ENCODE peak calls at places on chromosomes 1 and 21, in nine cellular contexts. Y is stimulated activated naive CD4-positive, alpha-beta T cell; I is AML-193; H is T-helper 17 cell; K is nucleus accumbens; X is astrocyte of the hippocampus; J is iPS DF 19.7; S is HT1080; B is cardiac fibroblast. Q is an unnamed sample.

GRCh38 chr1:7771673-7772299 is 690 bp downstream of the VAMP3 start:
- DNase-seq in Y (no peak), I (no peak), H (no peak), K (no peak), X (no peak), J (no peak), S (no peak), B (peak; percentile 2), Q (no peak)

GRCh38 chr1:116020668-116021272 is 44.5 kb downstream of the SLC22A15 start:
- DNase-seq in Y (peak; percentile 5), I (peak; percentile 37), H (no peak), K (peak; percentile 29), X (peak; percentile 57), J (peak; percentile 48), S (peak; percentile 56), B (peak; percentile 78), Q (no peak)

GRCh38 chr1:156438278-156438987 is 62.1 kb downstream of the MEF2D start:
- DNase-seq in Y (no peak), I (no peak), H (no peak), K (no peak), X (no peak), J (no peak), S (peak; percentile 11), B (no peak), Q (no peak)

GRCh38 chr1:2526824-2527552 is 592 bp upstream of the PANK4 start:
- DNase-seq in Y (no peak), I (no peak), H (peak; percentile 43), K (peak; percentile 76), X (peak; percentile 56), J (no peak), S (peak; percentile 60), B (peak; percentile 16), Q (peak; percentile 91)

GRCh38 chr1:29664711-29665110 is 428.4 kb downstream of the PTPRU start:
- DNase-seq in Y (no peak), I (no peak), H (no peak), K (no peak), X (no peak), J (no peak), S (no peak), B (no peak), Q (no peak)

GRCh38 chr21:20789696-20790095 is 208.5 kb upstream of the NCAM2 start:
- DNase-seq in Y (no peak), I (peak; percentile 48), H (no peak), K (no peak), X (no peak), J (no peak), S (no peak), B (peak; percentile 45), Q (no peak)

GRCh38 chr1:43913051-43913501 is 20.5 kb upstream of the ARTN start:
- DNase-seq in Y (no peak), I (no peak), H (no peak), K (no peak), X (no peak), J (no peak), S (no peak), B (no peak), Q (no peak)

GRCh38 chr1:201594575-201595245 is 55.8 kb downstream of the NAV1 start:
- DNase-seq in Y (no peak), I (no peak), H (no peak), K (no peak), X (peak; percentile 66), J (no peak), S (no peak), B (peak; percentile 34), Q (no peak)

GRCh38 chr1:11692899-11693590 is 1.5 kb downstream of the DRAXIN start:
- DNase-seq in Y (no peak), I (peak; percentile 88), H (no peak), K (no peak), X (peak; percentile 93), J (no peak), S (peak; percentile 98), B (peak; percentile 58), Q (no peak)

GRCh38 chr1:219580019-219580676 is 32.8 kb downstream of the ZC3H11B start:
- DNase-seq in Y (no peak), I (no peak), H (no peak), K (no peak), X (peak; percentile 49), J (no peak), S (no peak), B (peak; percentile 11), Q (no peak)

GRCh38 chr1:145997156-145998023 is 1.0 kb upstream of the TXNIP start:
- DNase-seq in Y (peak; percentile 77), I (no peak), H (peak; percentile 46), K (no peak), X (no peak), J (no peak), S (peak; percentile 37), B (no peak), Q (no peak)

GRCh38 chr1:246184503-246184902 is 322.6 kb downstream of the SMYD3 start:
- DNase-seq in Y (no peak), I (no peak), H (no peak), K (no peak), X (no peak), J (no peak), S (no peak), B (no peak), Q (no peak)

GRCh38 chr21:14482165-14482564 is 64.0 kb downstream of the SAMSN1 start:
- DNase-seq in Y (peak; percentile 59), I (peak; percentile 97), H (no peak), K (no peak), X (no peak), J (no peak), S (no peak), B (no peak), Q (no peak)